ENCODE peak calls at places on chromosomes 6 and 20, in four cellular contexts. N is RWPE1, Y is breast epithelium, K is ascending aorta. H is an unnamed sample.

GRCh38 chr20:54649511-54649962 is 174.1 kb downstream of the DOK5 start:
- DNase-seq in N (peak; percentile 78), Y (peak; percentile 58), K (peak; percentile 79), H (peak; percentile 71)

GRCh38 chr6:72825265-72825918 is 203.5 kb downstream of the KCNQ5 start:
- DNase-seq in N (peak; percentile 5), Y (no peak), K (no peak), H (no peak)

GRCh38 chr20:49685809-49686208 is 27.9 kb downstream of the B4GALT5 start:
- DNase-seq in N (no peak), Y (no peak), K (no peak), H (no peak)

GRCh38 chr20:58699246-58700107 is 6.9 kb downstream of the NPEPL1 start:
- DNase-seq in N (no peak), Y (no peak), K (no peak), H (peak; percentile 30)

GRCh38 chr20:63014710-63015109 is 7.9 kb upstream of the BHLHE23 start:
- DNase-seq in N (no peak), Y (no peak), K (no peak), H (peak; percentile 41)

GRCh38 chr6:39602590-39603319 is 122.5 kb downstream of the KIF6 start:
- DNase-seq in N (no peak), Y (no peak), K (no peak), H (no peak)

GRCh38 chr6:167831281-167831680 is 4.6 kb downstream of the AFDN start:
- DNase-seq in N (no peak), Y (no peak), K (no peak), H (no peak)

GRCh38 chr6:39363280-39363679 is 40.8 kb upstream of the KCNK16 start:
- DNase-seq in N (no peak), Y (no peak), K (peak; percentile 50), H (no peak)

GRCh38 chr6:52984247-52984646 is 10.8 kb downstream of the GSTA4 start:
- DNase-seq in N (no peak), Y (no peak), K (no peak), H (no peak)

GRCh38 chr20:326645-327031 is 1.3 kb downstream of the SOX12 start:
- DNase-seq in N (no peak), Y (peak; percentile 30), K (no peak), H (peak; percentile 47)

GRCh38 chr20:61497029-61497627 is 245.1 kb downstream of the CDH4 start:
- DNase-seq in N (no peak), Y (no peak), K (no peak), H (no peak)

GRCh38 chr6:37303891-37304503 is 46.1 kb upstream of the TMEM217 start:
- DNase-seq in N (peak; percentile 36), Y (no peak), K (no peak), H (no peak)

GRCh38 chr6:82113231-82113630 is 134.3 kb downstream of the IBTK start:
- DNase-seq in N (no peak), Y (no peak), K (no peak), H (no peak)

GRCh38 chr20:38084425-38084951 is 50.9 kb downstream of the RPRD1B start:
- DNase-seq in N (no peak), Y (no peak), K (no peak), H (no peak)

GRCh38 chr6:139882234-139882633 is 507.8 kb upstream of the CITED2 start:
- DNase-seq in N (no peak), Y (no peak), K (no peak), H (no peak)

GRCh38 chr20:2323051-2323450 is 27.2 kb downstream of the TGM3 start:
- DNase-seq in N (no peak), Y (no peak), K (no peak), H (no peak)

GRCh38 chr20:21559305-21559704 is 45.4 kb upstream of the NKX2-2 start:
- DNase-seq in N (no peak), Y (no peak), K (no peak), H (no peak)

GRCh38 chr6:56594699-56595098 is 48.0 kb downstream of the DST start:
- DNase-seq in N (no peak), Y (no peak), K (no peak), H (no peak)

GRCh38 chr6:93468291-93468690 is 48.9 kb upstream of the EPHA7 start:
- DNase-seq in N (no peak), Y (no peak), K (no peak), H (no peak)

GRCh38 chr6:152552616-152553209 is 84.4 kb downstream of the SYNE1 start:
- DNase-seq in N (peak; percentile 64), Y (no peak), K (no peak), H (peak; percentile 78)

GRCh38 chr20:24773751-24774201 is 175.3 kb upstream of the CST7 start:
- DNase-seq in N (peak; percentile 87), Y (no peak), K (peak; percentile 40), H (peak; percentile 16)

GRCh38 chr6:111823831-111824607 is 49.2 kb downstream of the FYN start:
- DNase-seq in N (peak; percentile 4), Y (no peak), K (no peak), H (no peak)

GRCh38 chr20:46767127-46767761 is 57.8 kb downstream of the SLC2A10 start:
- DNase-seq in N (peak; percentile 74), Y (no peak), K (no peak), H (no peak)

GRCh38 chr6:121653624-121654008 is 218.2 kb downstream of the GJA1 start:
- DNase-seq in N (no peak), Y (no peak), K (no peak), H (no peak)

GRCh38 chr20:53872561-53873248 is 197.7 kb downstream of the BCAS1 start:
- DNase-seq in N (no peak), Y (no peak), K (no peak), H (no peak)

GRCh38 chr6:106973018-106973840 is 1.3 kb downstream of the CD24 start:
- DNase-seq in N (peak; percentile 34), Y (no peak), K (no peak), H (no peak)

GRCh38 chr6:156021746-156022396 is 566.2 kb upstream of the NOX3 start:
- DNase-seq in N (no peak), Y (no peak), K (no peak), H (no peak)

GRCh38 chr20:62219992-62220665 is at the start of gene HRH3:
- DNase-seq in N (peak; percentile 84), Y (no peak), K (no peak), H (no peak)

DNA sequence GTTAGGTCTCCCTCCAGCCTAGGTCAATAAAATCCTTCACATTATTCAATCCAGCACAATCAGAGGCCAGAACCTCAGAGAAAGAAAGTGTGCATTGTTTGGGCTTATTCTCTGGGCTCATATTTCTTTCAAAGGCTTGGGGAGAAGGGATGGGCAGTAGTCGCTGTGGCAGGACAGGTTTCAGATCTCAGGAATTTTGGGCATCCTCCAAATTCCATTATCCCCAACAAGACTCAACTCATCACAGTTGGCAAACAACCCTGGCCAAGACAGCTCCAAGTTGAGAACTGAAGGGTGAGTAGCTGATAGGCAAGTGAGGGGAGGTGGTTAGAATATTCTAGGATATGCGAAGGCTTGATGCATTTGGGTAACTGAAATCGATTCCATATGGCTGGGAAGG is 27.2 kb upstream of the CHD6 start:
- DNase-seq in N (peak; percentile 88), Y (peak; percentile 69), K (no peak), H (no peak)
- H3K27ac ChIP-seq in N (peak overlapping the region; percentile 59), Y (peak overlapping the region; percentile 13), K (no peak overlapping the region), H (no peak overlapping the region)

GRCh38 chr20:36468149-36469000 is 72.9 kb upstream of the MYL9 start:
- DNase-seq in N (no peak), Y (no peak), K (peak; percentile 84), H (no peak)
- H3K27ac ChIP-seq in N (peak overlapping the region; percentile 91), Y (peak overlapping the region; percentile 90), K (peak overlapping the region; percentile 99), H (peak overlapping the region; percentile 10)

GRCh38 chr6:130945401-130945919 is 117.6 kb downstream of the EPB41L2 start:
- DNase-seq in N (no peak), Y (no peak), K (no peak), H (no peak)

GRCh38 chr6:130947464-130947863 is 115.6 kb downstream of the EPB41L2 start:
- DNase-seq in N (no peak), Y (no peak), K (no peak), H (no peak)

GRCh38 chr6:130946076-130946475 is 117.0 kb downstream of the EPB41L2 start:
- DNase-seq in N (no peak), Y (no peak), K (no peak), H (no peak)

GRCh38 chr6:130943738-130944137 is 116.5 kb downstream of the SMLR1 start:
- DNase-seq in N (no peak), Y (no peak), K (no peak), H (no peak)

DNA sequence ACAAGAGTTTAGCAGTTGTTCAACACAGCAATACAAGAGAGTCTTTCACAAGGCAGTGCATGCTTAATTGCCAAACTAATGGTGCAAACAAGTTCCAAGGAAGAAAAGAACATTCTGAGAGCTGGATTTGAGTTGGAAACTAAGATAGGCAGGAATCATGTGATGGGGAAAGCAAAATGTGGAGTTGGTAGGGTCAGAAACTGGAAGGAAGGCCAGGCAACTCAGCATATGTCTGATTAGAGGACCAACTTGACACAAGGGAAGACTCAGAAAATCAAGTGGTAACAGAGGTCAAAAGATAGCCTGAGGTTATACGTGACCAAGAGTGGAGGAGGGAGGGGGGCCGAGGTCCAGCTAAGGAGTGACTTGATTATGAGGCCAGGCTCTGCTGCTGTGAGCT is 117.3 kb downstream of the SMLR1 start:
- DNase-seq in N (no peak), Y (no peak), K (no peak), H (no peak)
- H3K27ac ChIP-seq in N (no peak overlapping the region), Y (no peak overlapping the region), K (peak overlapping the region; percentile 41), H (no peak overlapping the region)

DNA sequence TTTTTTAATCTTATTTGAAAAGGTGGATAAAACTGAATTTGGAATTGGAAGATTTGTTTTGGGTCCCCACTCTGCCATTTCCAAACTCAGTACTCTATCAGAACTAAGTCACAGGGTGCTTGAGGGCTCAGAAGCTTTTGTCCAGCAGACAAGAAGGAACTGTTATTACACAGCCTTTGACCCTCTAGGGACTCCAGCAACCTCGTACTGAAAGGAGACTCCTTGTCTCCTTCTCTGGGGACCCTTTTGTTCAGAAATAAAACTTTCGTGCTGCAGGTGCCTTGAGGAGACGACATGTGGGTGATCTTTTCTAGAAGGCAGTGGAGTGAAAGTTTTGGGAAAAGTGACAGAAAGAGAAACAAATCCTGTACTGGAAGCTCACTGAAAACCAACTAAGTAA is 7.4 kb upstream of the POLR1H start:
- DNase-seq in N (no peak), Y (no peak), K (no peak), H (no peak)
- H3K27ac ChIP-seq in N (no peak overlapping the region), Y (no peak overlapping the region), K (no peak overlapping the region), H (no peak overlapping the region)

GRCh38 chr6:148818939-148819575 is 72.2 kb downstream of the UST start:
- DNase-seq in N (no peak), Y (no peak), K (no peak), H (no peak)
- H3K27ac ChIP-seq in N (no peak overlapping the region), Y (no peak overlapping the region), K (no peak overlapping the region), H (no peak overlapping the region)

GRCh38 chr20:11296951-11297350 is 620.7 kb upstream of the BTBD3 start:
- DNase-seq in N (no peak), Y (no peak), K (no peak), H (no peak)

GRCh38 chr20:11301699-11302098 is 616.0 kb upstream of the BTBD3 start:
- DNase-seq in N (no peak), Y (no peak), K (no peak), H (no peak)

GRCh38 chr20:11296221-11296620 is 621.5 kb upstream of the BTBD3 start:
- DNase-seq in N (no peak), Y (no peak), K (no peak), H (no peak)
- H3K27ac ChIP-seq in N (no peak overlapping the region), Y (no peak overlapping the region), K (no peak overlapping the region), H (no peak overlapping the region)